ENCODE peak calls at places on chromosome 9, in five cellular contexts. Q is body of pancreas, Y is sigmoid colon, A is uterus, J is IMR-90. X is an unnamed sample.

GRCh38 chr9:119689879-119690278 is 320.6 kb upstream of the BRINP1 start:
- DNase-seq in J (no peak), Q (no peak), Y (no peak), A (no peak), X (no peak)

GRCh38 chr9:19985081-19985480 is 196.2 kb upstream of the SLC24A2 start:
- DNase-seq in J (no peak), Y (no peak), A (no peak), Q (no peak), X (no peak)

GRCh38 chr9:76699966-76700365 is 64.3 kb upstream of the PCA3 start:
- DNase-seq in Y (no peak), Q (no peak), A (no peak), J (peak), X (no peak)

GRCh38 chr9:72362118-72362531 is 2.9 kb downstream of the ZFAND5 start:
- DNase-seq in A (no peak), Y (no peak), J (peak), Q (no peak), X (no peak)

GRCh38 chr9:89374176-89374575 is 55.9 kb downstream of the SECISBP2 start:
- DNase-seq in Q (no peak), Y (no peak), J (peak), A (no peak), X (no peak)

GRCh38 chr9:18555105-18555883 is 81.3 kb downstream of the ADAMTSL1 start:
- DNase-seq in A (no peak), Q (no peak), Y (no peak), J (no peak), X (no peak)

GRCh38 chr9:131289301-131290038 is at the start of gene PLPP7:
- DNase-seq in A (peak), Y (peak), Q (peak), J (peak), X (no peak)

GRCh38 chr9:117153021-117153420 is 261.8 kb downstream of the ASTN2 start:
- DNase-seq in J (peak), A (no peak), Q (no peak), Y (no peak), X (no peak)

GRCh38 chr9:5089737-5090136 is 95.7 kb downstream of the INSL6 start:
- DNase-seq in Q (no peak), J (no peak), A (no peak), Y (no peak), X (no peak)

GRCh38 chr9:125295642-125296041 is 34.0 kb downstream of the GAPVD1 start:
- DNase-seq in A (no peak), J (no peak), Y (no peak), Q (no peak), X (no peak)

GRCh38 chr9:126108240-126108639 is 218.4 kb upstream of the MVB12B start:
- DNase-seq in Q (no peak), Y (no peak), A (no peak), J (no peak), X (no peak)

GRCh38 chr9:129569506-129570449 is 51.1 kb downstream of the C9orf50 start:
- DNase-seq in Y (no peak), A (no peak), Q (peak), J (peak), X (no peak)

GRCh38 chr9:95552814-95553546 is 36.2 kb upstream of the PTCH1 start:
- DNase-seq in A (peak), J (no peak), Y (no peak), Q (peak), X (peak)

GRCh38 chr9:108834959-108835696 is 20.7 kb downstream of the ACTL7B start:
- DNase-seq in J (no peak), A (no peak), Y (no peak), Q (no peak), X (peak)

GRCh38 chr9:134014946-134015345 is 10.3 kb upstream of the BRD3OS start:
- DNase-seq in Y (no peak), J (no peak), Q (no peak), A (no peak), X (no peak)

GRCh38 chr9:15349892-15350761 is 43.1 kb upstream of the TTC39B start:
- DNase-seq in Q (peak), J (peak), Y (no peak), A (no peak), X (no peak)

GRCh38 chr9:129027685-129028191 is 393 bp downstream of the SH3GLB2 start:
- DNase-seq in Q (peak), A (peak), Y (peak), J (no peak), X (peak)

GRCh38 chr9:137618105-137619067 is at the start of gene EHMT1:
- DNase-seq in J (peak), Q (peak), A (peak), Y (peak), X (peak)

GRCh38 chr9:96256800-96257199 is 45.2 kb downstream of the HSD17B3 start:
- DNase-seq in J (peak), Y (no peak), A (no peak), Q (no peak), X (no peak)

GRCh38 chr9:20805766-20806165 is 121.7 kb downstream of the FOCAD start:
- DNase-seq in A (no peak), Y (no peak), Q (no peak), J (no peak), X (no peak)

GRCh38 chr9:96201140-96201539 is 100.8 kb downstream of the HSD17B3 start:
- DNase-seq in Y (peak), A (no peak), Q (no peak), J (no peak), X (no peak)

GRCh38 chr9:37386988-37387387 is 35.5 kb upstream of the GRHPR start:
- DNase-seq in Q (no peak), A (no peak), J (no peak), Y (no peak), X (no peak)

GRCh38 chr9:37395663-37396062 is 26.8 kb upstream of the GRHPR start:
- DNase-seq in A (no peak), J (no peak), Y (no peak), Q (no peak), X (no peak)

GRCh38 chr9:37392272-37392671 is 30.2 kb upstream of the GRHPR start:
- DNase-seq in A (no peak), J (no peak), Q (no peak), Y (no peak), X (no peak)

GRCh38 chr9:37395229-37395628 is 27.3 kb upstream of the GRHPR start:
- DNase-seq in J (no peak), Q (peak), A (no peak), Y (no peak), X (no peak)

GRCh38 chr9:37390759-37391158 is 31.7 kb upstream of the GRHPR start:
- DNase-seq in J (no peak), Y (no peak), A (no peak), Q (peak), X (no peak)
- TF ChIP-seq CTCF in J (peak), Y (no peak), A (no peak), Q (peak), X (no peak)

GRCh38 chr9:34665109-34665380 is 2.6 kb upstream of the CCL27 start:
- DNase-seq in A (no peak), Y (no peak), J (no peak), Q (no peak), X (no peak)
- TF ChIP-seq POLR2A in A (no peak), Y (peak), J (no peak), Q (no peak), X (no peak)

DNA sequence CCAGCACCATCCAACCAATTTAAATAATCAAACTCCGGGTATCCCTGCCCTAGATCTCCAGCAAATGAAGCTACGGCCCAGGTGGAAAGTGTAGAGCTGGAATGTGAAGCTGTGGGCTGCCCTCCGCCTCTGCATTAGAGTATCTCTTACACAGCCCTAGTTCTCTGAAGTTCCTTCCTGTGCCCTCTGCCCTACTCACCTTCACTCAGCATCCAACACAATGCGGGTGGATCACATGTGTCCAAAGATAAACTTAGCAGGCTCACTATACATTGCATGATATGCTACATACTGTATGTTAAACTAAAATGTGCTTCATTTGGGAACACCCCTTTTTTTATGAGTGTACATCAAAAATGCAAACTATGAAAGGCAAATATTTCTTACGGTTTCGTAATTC is 70.0 kb upstream of the RAD23B start:
- DNase-seq in J (no peak), A (no peak), Y (no peak), Q (no peak), X (no peak)
- H3K4me3 ChIP-seq in J (no peak), A (no peak), Y (no peak), Q (no peak), X (no peak)

GRCh38 chr9:69932901-69933300 is 110.7 kb upstream of the MAMDC2 start:
- DNase-seq in A (no peak), Y (no peak), J (no peak), Q (no peak), X (no peak)
- TF ChIP-seq CTCF in A (no peak), Y (no peak), J (peak), Q (peak), X (no peak)

DNA sequence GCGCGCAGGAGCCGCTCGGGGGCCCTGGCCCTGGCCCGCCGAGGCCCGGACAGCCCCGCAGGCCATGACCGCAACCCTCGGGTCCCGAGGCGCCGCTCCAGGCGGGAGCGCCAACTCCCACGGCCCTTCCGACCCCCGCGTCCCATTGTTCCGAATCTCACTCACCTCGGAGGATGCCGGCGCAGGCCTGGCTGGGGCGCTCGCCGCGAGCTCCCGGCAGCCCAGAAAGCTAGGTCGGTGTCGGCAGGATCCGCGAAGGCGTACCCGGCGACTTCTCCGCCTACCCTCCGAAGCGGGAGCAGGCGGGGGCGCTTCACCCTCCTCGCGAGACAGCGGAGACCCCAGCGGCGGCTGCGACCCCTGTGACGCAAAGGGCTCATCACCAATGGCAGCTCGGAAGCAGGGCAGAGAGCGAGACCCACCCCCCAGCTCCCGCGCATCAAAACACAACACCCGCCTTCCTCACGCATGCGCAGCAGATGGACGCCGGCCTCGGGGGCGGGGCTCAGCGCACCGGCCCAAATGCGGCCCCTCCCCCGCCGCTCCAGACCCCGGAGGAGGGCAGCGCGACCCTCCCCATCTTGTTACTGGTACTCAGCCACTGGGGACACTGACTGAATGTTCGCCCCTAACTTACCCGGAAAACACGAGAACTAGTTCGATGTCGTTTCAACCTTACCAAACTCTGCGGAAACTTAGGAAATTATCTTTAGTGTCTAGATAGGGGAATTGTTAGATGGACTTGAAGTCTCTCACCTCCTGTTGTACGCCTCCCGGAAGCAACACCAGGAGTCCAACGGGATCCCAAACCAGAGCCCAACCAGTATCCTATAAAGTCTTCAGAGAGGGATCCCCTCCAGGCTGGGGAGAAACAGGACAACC is 1.3 kb upstream of the SMIM27 start:
- DNase-seq in Y (peak), Q (peak), A (peak), J (peak), X (peak)
- TF ChIP-seq POLR2A in Y (peak), Q (peak), A (peak), J (peak), X (no peak)